ENCODE peak calls at places on chromosomes 12 and 14, in seven cellular contexts. F, E, L, N, M, S and X are unnamed samples.

GRCh38 chr12:31659087-31659942 is at the start of gene ETFBKMT:
- DNase-seq in F (peak), E (peak), L (peak), N (peak), M (peak), S (peak), X (peak)

GRCh38 chr14:64788706-64789105 is 84.5 kb downstream of the PLEKHG3 start:
- DNase-seq in F (peak), E (peak), L (peak), N (no peak), M (peak), S (no peak), X (no peak)

GRCh38 chr12:94149781-94150482 is 1.6 kb downstream of the PLXNC1 start:
- DNase-seq in F (no peak), E (no peak), L (no peak), N (peak), M (peak), S (peak), X (peak)

GRCh38 chr14:51653096-51653814 is 1.5 kb downstream of the FRMD6 start:
- DNase-seq in F (no peak), E (peak), L (peak), N (no peak), M (peak), S (peak), X (no peak)

GRCh38 chr12:103583008-103583407 is 4.1 kb upstream of the STAB2 start:
- DNase-seq in F (no peak), E (no peak), L (no peak), N (no peak), M (no peak), S (no peak), X (no peak)

GRCh38 chr14:79809849-79810612 is 401.3 kb downstream of the DIO2 start:
- DNase-seq in F (no peak), E (peak), L (peak), N (no peak), M (peak), S (peak), X (peak)

GRCh38 chr12:26936559-26937442 is 980 bp downstream of the INTS13 start:
- DNase-seq in F (no peak), E (peak), L (no peak), N (no peak), M (no peak), S (no peak), X (no peak)

GRCh38 chr12:105672576-105672975 is 342.1 kb downstream of the C12orf75 start:
- DNase-seq in F (no peak), E (no peak), L (no peak), N (peak), M (peak), S (no peak), X (no peak)

GRCh38 chr12:79300199-79300568 is 390.6 kb downstream of the PAWR start:
- DNase-seq in F (no peak), E (peak), L (peak), N (no peak), M (peak), S (no peak), X (no peak)

GRCh38 chr12:10033783-10034381 is 3.4 kb downstream of the CLEC9A start:
- DNase-seq in F (no peak), E (peak), L (peak), N (no peak), M (peak), S (no peak), X (no peak)
- H3K9ac ChIP-seq in F (no peak), E (no peak), L (no peak), N (no peak), M (no peak), S (no peak), X (no peak)

DNA sequence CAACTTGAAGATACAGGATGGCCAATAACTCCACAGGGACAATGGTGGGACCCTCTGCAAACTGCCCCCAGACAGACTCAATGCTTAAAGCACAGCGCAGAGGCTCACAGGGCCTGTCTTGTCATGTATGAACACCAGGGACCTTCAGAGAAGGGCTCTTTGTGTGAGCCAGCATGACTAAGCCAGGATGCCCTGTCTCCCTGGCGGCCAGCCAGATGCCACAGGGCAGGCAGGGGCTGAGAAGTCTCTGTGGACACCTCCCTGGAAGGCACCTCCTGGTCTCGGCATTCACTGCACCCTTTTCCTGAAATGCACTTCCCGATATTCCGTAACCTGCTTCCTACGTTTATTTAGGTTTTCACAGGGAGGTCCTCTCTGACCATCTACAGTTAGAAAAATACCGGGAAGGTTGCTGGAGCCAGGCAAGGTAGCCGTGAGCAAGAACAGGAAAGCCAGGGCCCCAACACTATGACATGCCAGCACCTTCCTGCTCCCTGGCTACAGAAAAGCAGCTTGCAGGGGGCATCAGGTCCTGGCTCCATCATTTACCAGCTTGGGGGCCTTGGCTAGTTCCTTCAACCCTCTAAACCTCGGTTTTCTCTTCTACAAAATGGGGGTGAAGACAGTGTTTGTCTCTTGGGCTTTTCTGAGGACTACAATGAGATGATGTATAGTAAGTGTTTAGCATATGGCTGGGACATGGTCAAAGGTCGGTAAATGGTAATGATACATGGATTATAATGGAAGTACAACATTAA is 65.0 kb downstream of the PITPNM2 start:
- DNase-seq in F (peak), E (peak), L (peak), N (no peak), M (no peak), S (no peak), X (no peak)
- H3K27ac ChIP-seq in F (no peak), E (peak), L (no peak), N (no peak), M (no peak), S (no peak), X (no peak)

GRCh38 chr14:44896275-44897040 is 65.3 kb downstream of the KLHL28 start:
- DNase-seq in F (no peak), E (no peak), L (no peak), N (no peak), M (no peak), S (no peak), X (no peak)
- H3K4me3 ChIP-seq in F (peak), E (peak), L (no peak), N (peak), M (peak), S (peak), X (no peak)

DNA sequence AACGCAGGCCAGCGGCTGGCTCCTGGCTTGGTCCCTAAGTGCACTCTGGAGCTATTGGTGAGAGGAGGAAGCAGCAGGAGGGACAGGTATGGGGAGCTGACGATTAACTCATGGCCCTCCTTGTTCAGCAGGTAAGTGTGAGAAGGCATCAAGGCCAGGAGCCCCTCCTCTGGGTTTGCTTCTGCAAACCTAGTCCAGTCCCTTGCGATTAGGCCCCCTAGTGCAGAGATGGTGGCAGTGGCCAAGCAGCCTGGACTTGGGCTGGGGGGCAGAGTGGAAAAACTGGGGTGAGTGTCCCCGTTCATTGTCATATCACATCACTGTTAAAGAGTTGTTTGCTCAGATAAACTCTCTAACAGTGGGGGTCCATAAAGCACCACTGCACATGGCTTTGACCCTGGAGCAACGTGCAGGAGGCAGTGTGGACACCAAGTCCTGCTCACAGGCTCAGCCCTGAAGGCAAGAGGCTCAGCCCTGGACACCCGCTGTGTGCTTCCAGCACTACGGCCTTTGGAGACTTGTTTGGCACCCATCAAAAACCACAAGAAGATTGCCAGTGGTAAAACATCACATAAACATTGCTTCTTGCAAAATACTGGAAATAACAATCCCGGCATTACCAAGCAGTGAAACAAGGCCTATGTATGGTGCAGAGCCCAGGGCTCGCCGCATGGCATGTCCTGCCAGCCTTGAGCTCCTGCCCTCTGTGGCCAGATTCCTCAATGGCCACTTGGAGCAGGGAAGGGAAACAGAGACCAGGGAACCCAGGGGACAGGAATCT is 184.3 kb upstream of the RTL1 start:
- DNase-seq in F (no peak), E (no peak), L (no peak), N (peak), M (peak), S (no peak), X (no peak)
- H3K9ac ChIP-seq in F (no peak), E (no peak), L (no peak), N (no peak), M (no peak), S (no peak), X (no peak)

GRCh38 chr14:90523544-90523943 is 126.7 kb downstream of the CALM1 start:
- DNase-seq in F (no peak), E (peak), L (peak), N (no peak), M (peak), S (no peak), X (no peak)
- H3K27ac ChIP-seq in F (no peak), E (no peak), L (no peak), N (no peak), M (no peak), S (no peak), X (no peak)

GRCh38 chr12:57852620-57853509 is 6.3 kb upstream of the CTDSP2 start:
- DNase-seq in F (no peak), E (no peak), L (no peak), N (no peak), M (peak), S (peak), X (peak)
- H3K4me3 ChIP-seq in F (no peak), E (no peak), L (no peak), N (peak), M (peak), S (peak), X (peak)

GRCh38 chr12:117033382-117034045 is 65.7 kb downstream of the TESC start:
- DNase-seq in F (no peak), E (no peak), L (no peak), N (no peak), M (no peak), S (no peak), X (no peak)
- H3K9ac ChIP-seq in F (no peak), E (no peak), L (no peak), N (no peak), M (no peak), S (no peak), X (no peak)